ENCODE peak calls at places on chromosomes 6 and 20, in eight cellular contexts. K is GM12891, U is H54, V is uterus, D is spleen, B is Peyer's patch, T is NB4, I is suprapubic skin. F is an unnamed sample.
A peak's percentile ranks its signal among the peaks of the same experiment; 100 is the strongest.

GRCh38 chr6:88952065-88952704 is 11.2 kb downstream of the RNGTT start:
- DNase-seq in K (no peak), I (no peak), B (no peak), D (no peak), U (no peak), V (no peak), T (no peak), F (peak; percentile 72)

GRCh38 chr20:43767686-43768474 is 41.1 kb upstream of the GTSF1L start:
- DNase-seq in V (no peak), B (no peak), D (no peak), U (peak; percentile 50), T (no peak), I (no peak), K (no peak), F (no peak)

GRCh38 chr20:11919571-11919970 is 1.9 kb downstream of the BTBD3 start:
- DNase-seq in B (no peak), D (no peak), U (no peak), I (no peak), K (no peak), V (no peak), T (no peak), F (no peak)

GRCh38 chr6:36848658-36849441 is 9.6 kb upstream of the CPNE5 start:
- DNase-seq in K (no peak), D (no peak), T (peak; percentile 64), U (no peak), V (peak; percentile 43), I (peak; percentile 66), B (peak; percentile 82), F (peak; percentile 92)

GRCh38 chr6:131107166-131107565 is 28.1 kb upstream of the AKAP7 start:
- DNase-seq in I (no peak), T (no peak), K (no peak), D (no peak), V (no peak), U (no peak), B (no peak), F (no peak)

GRCh38 chr6:165895421-165896165 is 232.6 kb upstream of the PDE10A start:
- DNase-seq in U (no peak), I (no peak), K (no peak), B (no peak), T (peak; percentile 11), V (no peak), D (no peak), F (no peak)

GRCh38 chr6:25138697-25139051 is 140.5 kb upstream of the CARMIL1 start:
- DNase-seq in D (no peak), T (peak; percentile 19), V (no peak), U (no peak), I (no peak), K (no peak), B (no peak), F (peak; percentile 54)

GRCh38 chr6:36979343-36979742 is 6.7 kb downstream of the MTCH1 start:
- DNase-seq in K (no peak), V (peak; percentile 61), I (no peak), D (no peak), U (no peak), B (no peak), T (no peak), F (peak; percentile 63)

GRCh38 chr6:12467706-12468670 is 177.8 kb downstream of the EDN1 start:
- DNase-seq in D (no peak), B (no peak), U (no peak), V (no peak), I (no peak), K (no peak), T (no peak), F (no peak)

GRCh38 chr20:23198815-23199214 is 112.7 kb upstream of the CD93 start:
- DNase-seq in U (no peak), V (no peak), B (no peak), I (no peak), D (no peak), T (no peak), K (no peak), F (no peak)

GRCh38 chr20:63858393-63859165 is 2.7 kb upstream of the ABHD16B start:
- DNase-seq in D (peak; percentile 85), K (no peak), U (no peak), T (peak; percentile 88), I (peak; percentile 59), V (no peak), B (peak; percentile 52), F (no peak)

DNA sequence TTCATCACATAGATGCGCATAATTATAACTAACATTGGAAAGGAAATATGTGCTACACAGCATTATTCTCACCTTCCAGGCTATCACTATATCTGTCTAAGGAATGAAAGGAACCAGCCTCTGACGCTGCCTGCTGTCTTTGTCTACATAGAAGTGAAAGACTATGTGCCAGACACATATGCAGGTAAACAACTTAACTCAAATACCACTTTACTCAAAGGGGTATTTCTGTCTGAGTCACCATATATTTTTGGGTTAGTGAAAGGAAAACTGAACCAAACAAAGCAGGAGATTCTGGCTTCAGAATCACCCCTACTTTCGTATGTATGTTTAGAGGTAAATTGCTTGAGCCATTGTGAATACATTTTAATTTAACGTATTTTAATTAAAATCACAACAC is 328.6 kb upstream of the PLCB4 start:
- DNase-seq in I (no peak), U (no peak), D (no peak), B (no peak), K (no peak), V (no peak), T (no peak), F (no peak)
- TF ChIP-seq POLR2A in I (no peak), U (no peak), D (no peak), B (no peak), K (no peak), V (no peak), T (no peak), F (no peak)

GRCh38 chr6:63582579-63583231 is 10.4 kb downstream of the LOC128125822 start:
- DNase-seq in D (no peak), I (no peak), T (no peak), K (no peak), V (no peak), U (no peak), B (no peak), F (no peak)
- TF ChIP-seq POLR2A in D (no peak), I (no peak), T (no peak), K (peak; percentile 48), V (no peak), U (no peak), B (no peak), F (no peak)

GRCh38 chr6:26225848-26226590 is 138.8 kb downstream of the HFE start:
- DNase-seq in B (no peak), K (no peak), T (no peak), D (no peak), U (no peak), V (no peak), I (no peak), F (peak; percentile 73)
- TF ChIP-seq POLR2A in B (no peak), K (no peak), T (no peak), D (no peak), U (no peak), V (no peak), I (no peak), F (no peak)

GRCh38 chr20:54320148-54320607 is 112.3 kb downstream of the PFDN4 start:
- DNase-seq in K (no peak), U (no peak), I (no peak), B (no peak), T (no peak), V (no peak), D (no peak), F (no peak)

GRCh38 chr20:54323227-54323734 is 115.4 kb downstream of the PFDN4 start:
- DNase-seq in I (no peak), D (no peak), U (no peak), K (no peak), B (no peak), V (no peak), T (no peak), F (no peak)

GRCh38 chr20:54321688-54322087 is 113.8 kb downstream of the PFDN4 start:
- DNase-seq in B (no peak), D (no peak), U (no peak), K (no peak), I (no peak), T (no peak), V (no peak), F (no peak)

GRCh38 chr20:54324041-54324440 is 116.2 kb downstream of the PFDN4 start:
- DNase-seq in I (no peak), K (no peak), D (no peak), U (no peak), V (no peak), T (no peak), B (no peak), F (no peak)

DNA sequence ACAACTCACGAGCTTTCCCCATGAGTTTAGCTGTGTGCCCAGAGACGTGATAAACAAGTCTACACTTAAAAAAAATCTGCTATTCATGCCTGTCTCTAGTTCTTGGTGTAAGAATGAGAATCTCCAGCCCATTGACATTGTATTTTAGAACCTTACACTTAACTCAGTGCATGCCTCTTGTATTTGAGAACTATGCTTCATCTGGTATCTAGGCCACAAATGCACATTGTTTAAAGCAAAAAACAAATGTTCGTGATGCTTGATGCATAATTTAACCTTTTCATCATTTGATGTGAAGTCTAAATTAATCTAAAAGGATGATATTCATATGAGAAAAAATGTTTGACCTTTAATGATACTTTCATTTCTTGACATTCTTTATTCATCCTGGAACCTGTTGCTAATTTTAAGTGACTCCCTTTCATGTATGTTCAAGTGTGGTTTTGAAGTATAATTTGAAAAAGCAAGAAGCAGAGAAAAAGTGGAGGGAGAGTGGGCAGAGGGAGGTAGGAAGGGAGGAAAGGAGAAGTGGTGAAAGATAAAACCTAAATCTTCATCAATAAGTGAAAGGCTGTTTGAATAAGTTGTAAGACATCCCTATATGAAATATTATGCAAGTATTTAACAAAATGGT is 116.9 kb downstream of the PFDN4 start:
- DNase-seq in B (no peak), V (no peak), I (no peak), D (no peak), U (no peak), K (no peak), T (no peak), F (no peak)
- TF ChIP-seq POLR2A in B (no peak), V (no peak), I (no peak), D (no peak), U (no peak), K (no peak), T (no peak), F (no peak)